ENCODE peak calls at places on chromosomes 16 and 17, in five cellular contexts. H is transverse colon, P is stomach, Q is endothelial cell of umbilical vein, I is HCT116. T is an unnamed sample.

GRCh38 chr17:67772679-67773078 is 52.6 kb upstream of the BPTF start:
- DNase-seq in H (no peak), P (no peak), Q (no peak), I (no peak), T (no peak)

GRCh38 chr16:67077871-67078270 is 31.9 kb upstream of the PHAF1 start:
- DNase-seq in H (no peak), P (no peak), Q (no peak), I (no peak), T (no peak)

GRCh38 chr17:36072431-36073121 is 8.5 kb downstream of the CCL18 start:
- DNase-seq in H (peak; percentile 61), P (peak; percentile 62), Q (peak; percentile 58), I (peak; percentile 24), T (no peak)

GRCh38 chr17:29722411-29723198 is 99.9 kb upstream of the CORO6 start:
- DNase-seq in H (peak; percentile 46), P (no peak), Q (peak; percentile 84), I (no peak), T (no peak)

GRCh38 chr17:63390090-63390489 is 56.0 kb downstream of the CYB561 start:
- DNase-seq in H (no peak), P (no peak), Q (no peak), I (no peak), T (no peak)

GRCh38 chr16:20191566-20191965 is 117.9 kb upstream of the GPR139 start:
- DNase-seq in H (no peak), P (no peak), Q (no peak), I (no peak), T (no peak)

GRCh38 chr16:87830673-87831420 is 38.5 kb downstream of the SLC7A5 start:
- DNase-seq in H (no peak), P (no peak), Q (no peak), I (no peak), T (no peak)

GRCh38 chr17:27975146-27976011 is 67.1 kb upstream of the NLK start:
- DNase-seq in H (no peak), P (no peak), Q (peak; percentile 10), I (no peak), T (no peak)

GRCh38 chr17:49891694-49892389 is 44.0 kb upstream of the TAC4 start:
- DNase-seq in H (no peak), P (no peak), Q (no peak), I (no peak), T (no peak)

GRCh38 chr17:20955437-20956323 is 87.1 kb downstream of the USP22 start:
- DNase-seq in H (no peak), P (no peak), Q (peak; percentile 21), I (no peak), T (no peak)

GRCh38 chr16:50666658-50667496 is 14.2 kb downstream of the SNX20 start:
- DNase-seq in H (no peak), P (no peak), Q (no peak), I (no peak), T (no peak)

GRCh38 chr17:55053855-55054254 is 85.3 kb downstream of the STXBP4 start:
- DNase-seq in H (no peak), P (no peak), Q (peak; percentile 23), I (no peak), T (no peak)

GRCh38 chr16:58515871-58516767 is 802 bp downstream of the SETD6 start:
- DNase-seq in H (peak; percentile 67), P (peak; percentile 70), Q (no peak), I (no peak), T (no peak)

GRCh38 chr16:49271363-49271762 is 10.3 kb downstream of the CBLN1 start:
- DNase-seq in H (no peak), P (no peak), Q (no peak), I (no peak), T (no peak)

GRCh38 chr17:36524428-36524876 is 10.2 kb downstream of the MYO19 start:
- DNase-seq in H (no peak), P (no peak), Q (no peak), I (no peak), T (peak; percentile 22)

GRCh38 chr16:85329999-85330693 is 217.9 kb upstream of the CIBAR2 start:
- DNase-seq in H (no peak), P (no peak), Q (no peak), I (no peak), T (no peak)

GRCh38 chr16:11224894-11225676 is 30.9 kb downstream of the SOCS1 start:
- DNase-seq in H (peak; percentile 78), P (peak; percentile 47), Q (no peak), I (no peak), T (no peak)

GRCh38 chr16:25707982-25708583 is 16.3 kb downstream of the HS3ST4 start:
- DNase-seq in H (peak; percentile 10), P (peak; percentile 42), Q (no peak), I (peak; percentile 18), T (no peak)

GRCh38 chr17:72456026-72456569 is 335.3 kb downstream of the SOX9 start:
- DNase-seq in H (peak; percentile 80), P (peak; percentile 63), Q (no peak), I (peak; percentile 63), T (no peak)

GRCh38 chr17:68686108-68686988 is 85.2 kb upstream of the FAM20A start:
- DNase-seq in H (no peak), P (no peak), Q (no peak), I (no peak), T (no peak)

GRCh38 chr16:51881731-51882130 is 665.2 kb downstream of the TOX3 start:
- DNase-seq in H (no peak), P (no peak), Q (no peak), I (no peak), T (no peak)

GRCh38 chr17:36849871-36850348 is 87.4 kb upstream of the LHX1 start:
- DNase-seq in H (no peak), P (no peak), Q (peak; percentile 59), I (peak; percentile 51), T (no peak)

GRCh38 chr17:20035501-20035900 is 26.3 kb downstream of the SPECC1 start:
- DNase-seq in H (no peak), P (no peak), Q (no peak), I (no peak), T (no peak)

GRCh38 chr17:63113167-63113566 is 147.1 kb downstream of the TANC2 start:
- DNase-seq in H (no peak), P (no peak), Q (no peak), I (no peak), T (no peak)

GRCh38 chr17:77606865-77607210 is 351.7 kb upstream of the TNRC6C start:
- DNase-seq in H (no peak), P (no peak), Q (no peak), I (no peak), T (no peak)
- H3K4me1 ChIP-seq in H (peaks cover 14% of the 10 kb centered on the region), P (peaks cover 34% of the 10 kb centered on the region), Q (no peaks in the 10 kb centered on the region), I (no peaks in the 10 kb centered on the region), T (peaks cover 41% of the 10 kb centered on the region)

DNA sequence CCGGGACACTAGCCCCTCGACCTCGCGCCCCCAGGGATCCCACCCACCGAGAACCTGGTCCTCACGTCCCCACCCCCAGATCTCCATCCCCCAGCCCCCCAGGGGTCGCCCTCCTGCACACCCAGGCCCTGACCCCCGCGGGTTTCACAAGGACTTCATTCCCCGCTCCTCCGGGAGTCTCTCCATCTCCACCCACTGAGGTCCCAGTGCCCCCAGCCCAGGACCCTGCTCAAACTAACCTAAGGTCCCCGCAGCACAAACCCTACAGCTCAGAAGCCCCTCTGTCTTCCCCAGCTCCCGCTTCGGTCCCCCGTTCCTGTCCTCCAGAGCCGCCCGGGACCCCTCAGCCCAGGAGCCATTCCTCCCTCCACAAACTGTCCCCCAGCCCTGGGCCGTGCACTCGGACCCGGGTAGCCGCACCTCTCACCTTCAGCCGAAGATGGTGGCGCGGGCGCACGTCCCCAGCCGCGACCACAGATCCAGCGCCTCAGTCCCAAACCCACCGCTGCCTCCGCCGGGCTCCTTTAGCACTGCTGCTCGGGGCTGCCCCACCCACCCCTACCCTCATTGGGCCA is at the start of gene MYH10:
- DNase-seq in H (peak; percentile 15), P (no peak), Q (no peak), I (no peak), T (peak; percentile 79)
- TF ChIP-seq POLR2A in H (no peak), P (no peak), Q (peak; percentile 53), I (peak; percentile 21), T (no peak)

DNA sequence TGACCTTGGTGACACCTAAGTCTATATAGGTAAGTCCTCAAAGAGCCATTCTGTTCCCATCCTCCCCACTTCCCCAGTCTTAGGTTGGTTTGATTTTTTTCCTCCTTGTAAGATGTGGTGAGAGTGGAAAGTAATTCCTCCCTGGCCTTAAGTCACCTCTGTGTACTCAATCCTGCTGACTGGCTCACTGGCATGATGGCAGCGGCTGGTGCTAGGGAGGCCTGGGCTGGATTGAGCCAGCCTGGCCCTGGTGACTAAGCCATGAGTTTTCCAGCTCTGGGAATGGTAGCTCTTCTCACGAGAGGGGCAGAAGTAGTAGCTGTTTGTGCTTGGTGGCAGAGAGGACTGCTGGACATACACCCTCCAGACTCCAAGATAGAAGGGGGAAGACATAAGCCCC is 2.5 kb downstream of the ARL4D start:
- DNase-seq in H (no peak), P (peak; percentile 51), Q (peak; percentile 27), I (no peak), T (no peak)
- TF ChIP-seq POLR2AphosphoS5 in H (no peak), P (peak; percentile 51), Q (no peak), I (no peak), T (no peak)

DNA sequence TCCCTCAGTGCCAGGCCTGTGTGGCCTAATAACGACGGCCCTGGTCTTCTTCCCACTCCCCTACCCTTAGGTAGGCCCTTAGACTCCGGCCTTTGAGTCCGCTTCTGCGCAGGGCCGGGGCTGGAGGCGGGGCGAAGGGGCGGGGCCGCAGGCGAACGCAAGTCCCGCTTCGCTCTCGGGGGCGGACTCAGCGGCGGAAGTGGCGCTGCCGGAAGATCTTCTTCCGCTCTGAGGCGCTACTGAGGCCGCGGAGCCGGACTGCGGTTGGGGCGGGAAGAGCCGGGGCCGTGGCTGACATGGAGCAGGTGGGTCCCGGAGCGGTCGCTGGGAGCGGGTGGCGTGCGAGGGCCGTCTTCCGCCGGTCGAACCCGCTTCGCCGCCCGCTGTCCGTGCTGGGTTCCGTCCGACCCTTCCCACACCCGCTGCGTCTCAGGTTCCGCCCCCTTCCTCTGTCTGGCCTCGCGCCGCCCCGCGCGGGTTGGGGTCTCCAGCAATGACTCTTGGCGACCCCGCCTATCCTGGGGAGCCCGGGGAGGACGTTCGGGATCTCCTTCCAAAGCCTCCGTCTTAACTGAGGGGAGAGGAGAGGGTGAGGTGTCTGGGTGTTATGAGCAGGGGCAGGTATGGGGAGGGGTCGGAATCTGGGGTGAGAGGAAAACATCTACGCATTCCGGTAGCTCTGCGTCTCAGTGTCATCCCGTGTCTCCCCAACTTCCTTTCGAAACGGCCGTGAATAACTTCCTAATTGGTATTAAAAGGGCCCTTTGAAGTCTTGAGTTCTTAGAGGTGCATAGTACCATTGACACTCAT is at the start of gene STARD3:
- DNase-seq in H (peak; percentile 96), P (peak; percentile 95), Q (peak; percentile 88), I (peak; percentile 73), T (peak; percentile 95)
- H3K4me1 ChIP-seq in H (peaks cover 31% of the 10 kb centered on the region), P (peaks cover 73% of the 10 kb centered on the region), Q (peaks cover 14% of the 10 kb centered on the region), I (peaks cover 43% of the 10 kb centered on the region), T (peaks cover 66% of the 10 kb centered on the region)

T was measured in suprapubic skin.